ENCODE peak calls at places on chromosomes 3 and 15, in nine cellular contexts. One of them, this sample, is unnamed.

GRCh38 chr3:66348696-66349095 is 127.9 kb downstream of the SLC25A26 start:
- DNase-seq in SK-N-SH: no peak
- DNase-seq in GM12878: no peak
- DNase-seq in HepG2: no peak
- DNase-seq in spleen: no peak
- DNase-seq in H1: no peak
- DNase-seq in stomach: no peak
- DNase-seq in breast epithelium: no peak
- DNase-seq in endothelial cell of umbilical vein: peak
- DNase-seq in this sample: no peak

GRCh38 chr3:184756151-184756681 is 44.4 kb upstream of the MAGEF1 start:
- DNase-seq in SK-N-SH: no peak
- DNase-seq in GM12878: no peak
- DNase-seq in HepG2: no peak
- DNase-seq in spleen: peak
- DNase-seq in H1: no peak
- DNase-seq in stomach: no peak
- DNase-seq in breast epithelium: no peak
- DNase-seq in endothelial cell of umbilical vein: no peak
- DNase-seq in this sample: peak

GRCh38 chr3:29410200-29410599 is 129.3 kb downstream of the RBMS3 start:
- DNase-seq in SK-N-SH: no peak
- DNase-seq in GM12878: no peak
- DNase-seq in HepG2: no peak
- DNase-seq in spleen: no peak
- DNase-seq in H1: no peak
- DNase-seq in stomach: no peak
- DNase-seq in breast epithelium: no peak
- DNase-seq in endothelial cell of umbilical vein: no peak
- DNase-seq in this sample: no peak

GRCh38 chr3:5644773-5645172 is 457.3 kb downstream of the EDEM1 start:
- DNase-seq in SK-N-SH: no peak
- DNase-seq in GM12878: no peak
- DNase-seq in HepG2: no peak
- DNase-seq in spleen: no peak
- DNase-seq in H1: no peak
- DNase-seq in stomach: no peak
- DNase-seq in breast epithelium: no peak
- DNase-seq in endothelial cell of umbilical vein: no peak
- DNase-seq in this sample: no peak

GRCh38 chr3:9769426-9770275 is at the start of gene CAMK1:
- DNase-seq in SK-N-SH: peak
- DNase-seq in GM12878: no peak
- DNase-seq in HepG2: peak
- DNase-seq in spleen: peak
- DNase-seq in H1: peak
- DNase-seq in stomach: peak
- DNase-seq in breast epithelium: peak
- DNase-seq in endothelial cell of umbilical vein: peak
- DNase-seq in this sample: peak

GRCh38 chr3:64291345-64291744 is 66.1 kb upstream of the PRICKLE2 start:
- DNase-seq in SK-N-SH: no peak
- DNase-seq in GM12878: no peak
- DNase-seq in HepG2: no peak
- DNase-seq in spleen: no peak
- DNase-seq in H1: no peak
- DNase-seq in stomach: no peak
- DNase-seq in breast epithelium: no peak
- DNase-seq in endothelial cell of umbilical vein: peak
- DNase-seq in this sample: no peak

GRCh38 chr3:172132159-172132586 is 92.8 kb downstream of the FNDC3B start:
- DNase-seq in SK-N-SH: no peak
- DNase-seq in GM12878: peak
- DNase-seq in HepG2: no peak
- DNase-seq in spleen: no peak
- DNase-seq in H1: no peak
- DNase-seq in stomach: no peak
- DNase-seq in breast epithelium: no peak
- DNase-seq in endothelial cell of umbilical vein: no peak
- DNase-seq in this sample: no peak

GRCh38 chr3:129439381-129439816 is 349 bp downstream of the MBD4 start:
- DNase-seq in SK-N-SH: no peak
- DNase-seq in GM12878: no peak
- DNase-seq in HepG2: no peak
- DNase-seq in spleen: peak
- DNase-seq in H1: no peak
- DNase-seq in stomach: peak
- DNase-seq in breast epithelium: peak
- DNase-seq in endothelial cell of umbilical vein: peak
- DNase-seq in this sample: peak

GRCh38 chr3:140100479-140100878 is 165.5 kb downstream of the CLSTN2 start:
- DNase-seq in SK-N-SH: no peak
- DNase-seq in GM12878: no peak
- DNase-seq in HepG2: no peak
- DNase-seq in spleen: no peak
- DNase-seq in H1: no peak
- DNase-seq in stomach: no peak
- DNase-seq in breast epithelium: no peak
- DNase-seq in endothelial cell of umbilical vein: no peak
- DNase-seq in this sample: no peak

GRCh38 chr3:101867521-101867920 is 18.2 kb downstream of the NFKBIZ start:
- DNase-seq in SK-N-SH: peak
- DNase-seq in GM12878: no peak
- DNase-seq in HepG2: no peak
- DNase-seq in spleen: no peak
- DNase-seq in H1: no peak
- DNase-seq in stomach: no peak
- DNase-seq in breast epithelium: no peak
- DNase-seq in endothelial cell of umbilical vein: no peak
- DNase-seq in this sample: no peak

GRCh38 chr15:63823253-63823844 is 10.4 kb downstream of the HERC1 start:
- DNase-seq in SK-N-SH: no peak
- DNase-seq in GM12878: no peak
- DNase-seq in HepG2: no peak
- DNase-seq in spleen: no peak
- DNase-seq in H1: no peak
- DNase-seq in stomach: no peak
- DNase-seq in breast epithelium: no peak
- DNase-seq in endothelial cell of umbilical vein: no peak
- DNase-seq in this sample: no peak

GRCh38 chr3:116018651-116019050 is 395.3 kb downstream of the GAP43 start:
- DNase-seq in SK-N-SH: no peak
- DNase-seq in GM12878: no peak
- DNase-seq in HepG2: no peak
- DNase-seq in spleen: no peak
- DNase-seq in H1: no peak
- DNase-seq in stomach: no peak
- DNase-seq in breast epithelium: no peak
- DNase-seq in endothelial cell of umbilical vein: no peak
- DNase-seq in this sample: no peak

GRCh38 chr3:29420106-29420505 is 139.2 kb downstream of the RBMS3 start:
- DNase-seq in SK-N-SH: no peak
- DNase-seq in GM12878: no peak
- DNase-seq in HepG2: no peak
- DNase-seq in spleen: no peak
- DNase-seq in H1: no peak
- DNase-seq in stomach: no peak
- DNase-seq in breast epithelium: no peak
- DNase-seq in endothelial cell of umbilical vein: no peak
- DNase-seq in this sample: no peak

GRCh38 chr3:11559816-11560633 is 83.7 kb downstream of the VGLL4 start:
- DNase-seq in SK-N-SH: no peak
- DNase-seq in GM12878: no peak
- DNase-seq in HepG2: no peak
- DNase-seq in spleen: no peak
- DNase-seq in H1: no peak
- DNase-seq in stomach: no peak
- DNase-seq in breast epithelium: no peak
- DNase-seq in endothelial cell of umbilical vein: peak
- DNase-seq in this sample: no peak

GRCh38 chr3:49358217-49358883 is at the start of gene GPX1:
- DNase-seq in SK-N-SH: peak
- DNase-seq in GM12878: peak
- DNase-seq in HepG2: peak
- DNase-seq in spleen: peak
- DNase-seq in H1: peak
- DNase-seq in stomach: peak
- DNase-seq in breast epithelium: peak
- DNase-seq in endothelial cell of umbilical vein: peak
- DNase-seq in this sample: peak

GRCh38 chr3:179898024-179898423 is 138.7 kb downstream of the PEX5L start:
- DNase-seq in SK-N-SH: peak
- DNase-seq in GM12878: no peak
- DNase-seq in HepG2: peak
- DNase-seq in spleen: no peak
- DNase-seq in H1: no peak
- DNase-seq in stomach: no peak
- DNase-seq in breast epithelium: no peak
- DNase-seq in endothelial cell of umbilical vein: peak
- DNase-seq in this sample: peak

GRCh38 chr3:192915306-192915705 is 2.4 kb downstream of the MB21D2 start:
- DNase-seq in SK-N-SH: peak
- DNase-seq in GM12878: no peak
- DNase-seq in HepG2: peak
- DNase-seq in spleen: no peak
- DNase-seq in H1: no peak
- DNase-seq in stomach: no peak
- DNase-seq in breast epithelium: no peak
- DNase-seq in endothelial cell of umbilical vein: peak
- DNase-seq in this sample: peak

GRCh38 chr3:14773691-14774128 is 45.1 kb upstream of the FGD5 start:
- DNase-seq in SK-N-SH: no peak
- DNase-seq in GM12878: no peak
- DNase-seq in HepG2: no peak
- DNase-seq in spleen: peak
- DNase-seq in H1: peak
- DNase-seq in stomach: no peak
- DNase-seq in breast epithelium: no peak
- DNase-seq in endothelial cell of umbilical vein: no peak
- DNase-seq in this sample: no peak

GRCh38 chr3:45125550-45126026 is 20.6 kb downstream of the CDCP1 start:
- DNase-seq in SK-N-SH: no peak
- DNase-seq in GM12878: no peak
- DNase-seq in HepG2: no peak
- DNase-seq in spleen: no peak
- DNase-seq in H1: no peak
- DNase-seq in stomach: peak
- DNase-seq in breast epithelium: no peak
- DNase-seq in endothelial cell of umbilical vein: no peak
- DNase-seq in this sample: no peak

GRCh38 chr3:45124956-45125355 is 21.2 kb downstream of the CDCP1 start:
- DNase-seq in SK-N-SH: no peak
- DNase-seq in GM12878: no peak
- DNase-seq in HepG2: no peak
- DNase-seq in spleen: no peak
- DNase-seq in H1: no peak
- DNase-seq in stomach: no peak
- DNase-seq in breast epithelium: no peak
- DNase-seq in endothelial cell of umbilical vein: no peak
- DNase-seq in this sample: no peak

GRCh38 chr3:45124379-45124778 is 21.8 kb downstream of the CDCP1 start:
- DNase-seq in SK-N-SH: no peak
- DNase-seq in GM12878: no peak
- DNase-seq in HepG2: no peak
- DNase-seq in spleen: no peak
- DNase-seq in H1: no peak
- DNase-seq in stomach: no peak
- DNase-seq in breast epithelium: no peak
- DNase-seq in endothelial cell of umbilical vein: peak
- DNase-seq in this sample: no peak

GRCh38 chr3:45123030-45123429 is 23.1 kb downstream of the CDCP1 start:
- DNase-seq in SK-N-SH: no peak
- DNase-seq in GM12878: peak
- DNase-seq in HepG2: no peak
- DNase-seq in spleen: no peak
- DNase-seq in H1: no peak
- DNase-seq in stomach: no peak
- DNase-seq in breast epithelium: no peak
- DNase-seq in endothelial cell of umbilical vein: peak
- DNase-seq in this sample: no peak

DNA sequence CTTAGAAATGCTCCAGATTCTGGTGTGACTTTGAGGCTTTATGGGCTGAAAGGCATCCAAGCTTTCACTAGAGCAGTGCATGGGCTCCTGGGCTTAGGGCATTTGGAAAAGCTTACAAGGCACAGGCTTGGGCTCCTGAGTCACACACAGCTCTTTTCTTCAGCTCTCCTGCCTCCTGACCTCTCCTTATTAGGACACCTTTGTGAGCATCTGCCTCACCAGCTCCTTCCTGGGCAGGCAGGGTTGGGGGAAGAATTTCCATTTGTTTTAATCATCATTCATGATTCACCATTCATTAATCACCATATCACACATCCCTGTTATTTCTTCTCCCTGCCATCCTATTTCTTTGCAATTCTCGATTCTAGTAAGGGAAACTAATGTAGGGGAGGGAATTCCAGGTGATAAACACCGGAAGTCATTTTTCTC is 22.3 kb downstream of the CDCP1 start:
- DNase-seq in SK-N-SH: no peak
- DNase-seq in GM12878: no peak
- DNase-seq in HepG2: no peak
- DNase-seq in spleen: no peak
- DNase-seq in H1: no peak
- DNase-seq in stomach: no peak
- DNase-seq in breast epithelium: no peak
- DNase-seq in endothelial cell of umbilical vein: peak
- DNase-seq in this sample: no peak
- TF ChIP-seq POLR2AphosphoS5 in SK-N-SH: no peak
- TF ChIP-seq POLR2AphosphoS5 in GM12878: no peak
- TF ChIP-seq POLR2AphosphoS5 in HepG2: no peak
- TF ChIP-seq POLR2AphosphoS5 in spleen: no peak
- TF ChIP-seq POLR2AphosphoS5 in H1: no peak
- TF ChIP-seq POLR2AphosphoS5 in stomach: no peak
- TF ChIP-seq POLR2AphosphoS5 in breast epithelium: no peak
- TF ChIP-seq POLR2AphosphoS5 in endothelial cell of umbilical vein: no peak
- TF ChIP-seq POLR2AphosphoS5 in this sample: no peak

GRCh38 chr3:188546835-188547670 is 393.1 kb downstream of the LPP start:
- DNase-seq in SK-N-SH: no peak
- DNase-seq in GM12878: no peak
- DNase-seq in HepG2: peak
- DNase-seq in spleen: no peak
- DNase-seq in H1: no peak
- DNase-seq in stomach: no peak
- DNase-seq in breast epithelium: no peak
- DNase-seq in endothelial cell of umbilical vein: peak
- DNase-seq in this sample: no peak
- TF ChIP-seq POLR2AphosphoS5 in SK-N-SH: peak
- TF ChIP-seq POLR2AphosphoS5 in GM12878: no peak
- TF ChIP-seq POLR2AphosphoS5 in HepG2: no peak
- TF ChIP-seq POLR2AphosphoS5 in spleen: no peak
- TF ChIP-seq POLR2AphosphoS5 in H1: no peak
- TF ChIP-seq POLR2AphosphoS5 in stomach: peak
- TF ChIP-seq POLR2AphosphoS5 in breast epithelium: no peak
- TF ChIP-seq POLR2AphosphoS5 in endothelial cell of umbilical vein: peak
- TF ChIP-seq POLR2AphosphoS5 in this sample: no peak

GRCh38 chr3:104180906-104181305 is 1185.8 kb upstream of the ALCAM start:
- DNase-seq in SK-N-SH: no peak
- DNase-seq in GM12878: no peak
- DNase-seq in HepG2: no peak
- DNase-seq in spleen: no peak
- DNase-seq in H1: no peak
- DNase-seq in stomach: no peak
- DNase-seq in breast epithelium: no peak
- DNase-seq in endothelial cell of umbilical vein: no peak
- DNase-seq in this sample: no peak
- TF ChIP-seq POLR2AphosphoS5 in SK-N-SH: no peak
- TF ChIP-seq POLR2AphosphoS5 in GM12878: no peak
- TF ChIP-seq POLR2AphosphoS5 in HepG2: no peak
- TF ChIP-seq POLR2AphosphoS5 in spleen: no peak
- TF ChIP-seq POLR2AphosphoS5 in H1: no peak
- TF ChIP-seq POLR2AphosphoS5 in stomach: no peak
- TF ChIP-seq POLR2AphosphoS5 in breast epithelium: no peak
- TF ChIP-seq POLR2AphosphoS5 in endothelial cell of umbilical vein: no peak
- TF ChIP-seq POLR2AphosphoS5 in this sample: no peak

GRCh38 chr15:31265871-31266711 is 60.5 kb upstream of the KLF13 start:
- DNase-seq in SK-N-SH: peak
- DNase-seq in GM12878: peak
- DNase-seq in HepG2: no peak
- DNase-seq in spleen: peak
- DNase-seq in H1: peak
- DNase-seq in stomach: peak
- DNase-seq in breast epithelium: peak
- DNase-seq in endothelial cell of umbilical vein: no peak
- DNase-seq in this sample: no peak
- TF ChIP-seq POLR2AphosphoS5 in SK-N-SH: no peak
- TF ChIP-seq POLR2AphosphoS5 in GM12878: no peak
- TF ChIP-seq POLR2AphosphoS5 in HepG2: no peak
- TF ChIP-seq POLR2AphosphoS5 in spleen: peak
- TF ChIP-seq POLR2AphosphoS5 in H1: no peak
- TF ChIP-seq POLR2AphosphoS5 in stomach: peak
- TF ChIP-seq POLR2AphosphoS5 in breast epithelium: no peak
- TF ChIP-seq POLR2AphosphoS5 in endothelial cell of umbilical vein: no peak
- TF ChIP-seq POLR2AphosphoS5 in this sample: no peak

This sample was measured in GM23338.